ENCODE peak calls at places on chromosomes 2 and 18, in nine cellular contexts. X is body of pancreas, E is NB4, W is sigmoid colon, N is endothelial cell of umbilical vein, Y is adrenal gland, G is K562, T is spleen, M is HepG2. O is an unnamed sample.

GRCh38 chr2:197237720-197238370 is 72.7 kb downstream of the ANKRD44 start:
- DNase-seq in X (no peak), W (no peak), M (no peak), E (no peak), T (no peak), G (no peak), Y (no peak), N (no peak), O (no peak)

GRCh38 chr2:12534646-12535263 is 182.0 kb upstream of the TRIB2 start:
- DNase-seq in T (no peak), M (no peak), X (no peak), N (no peak), E (no peak), W (no peak), G (no peak), Y (no peak), O (no peak)

GRCh38 chr2:100948965-100949364 is 53.1 kb upstream of the RPL31 start:
- DNase-seq in E (no peak), M (no peak), N (no peak), W (no peak), G (no peak), T (no peak), Y (no peak), X (no peak), O (no peak)

GRCh38 chr2:128310094-128310716 is 8.5 kb downstream of the HS6ST1 start:
- DNase-seq in T (peak; percentile 78), W (no peak), N (no peak), M (no peak), Y (no peak), X (peak; percentile 10), E (no peak), G (no peak), O (no peak)

GRCh38 chr2:23617167-23617787 is 232.3 kb downstream of the KLHL29 start:
- DNase-seq in Y (no peak), X (peak; percentile 32), M (no peak), N (peak; percentile 56), G (peak; percentile 16), E (no peak), T (peak; percentile 43), W (peak; percentile 97), O (no peak)

GRCh38 chr18:12336887-12337286 is 28.8 kb downstream of the TUBB6 start:
- DNase-seq in Y (no peak), E (no peak), X (no peak), N (no peak), M (peak; percentile 86), T (no peak), W (no peak), G (peak; percentile 30), O (no peak)

GRCh38 chr2:83054751-83055150 is 1404.3 kb downstream of the SUCLG1 start:
- DNase-seq in G (no peak), W (no peak), X (no peak), T (no peak), N (peak; percentile 2), E (no peak), Y (no peak), M (no peak), O (no peak)

GRCh38 chr18:63241317-63241712 is 78.3 kb downstream of the BCL2 start:
- DNase-seq in T (no peak), M (no peak), E (no peak), W (no peak), G (no peak), N (no peak), X (no peak), Y (no peak), O (no peak)

GRCh38 chr18:75269140-75269676 is 58.6 kb downstream of the TSHZ1 start:
- DNase-seq in X (no peak), N (no peak), Y (no peak), G (no peak), W (no peak), E (peak; percentile 14), T (no peak), M (no peak), O (no peak)

GRCh38 chr18:60163622-60164021 is 209.0 kb downstream of the MC4R start:
- DNase-seq in M (no peak), W (no peak), T (no peak), Y (no peak), G (no peak), X (no peak), N (no peak), E (no peak), O (no peak)

GRCh38 chr2:25123682-25124081 is 44.7 kb downstream of the POMC start:
- DNase-seq in W (no peak), X (no peak), M (no peak), Y (no peak), E (no peak), N (no peak), G (no peak), T (peak; percentile 71), O (no peak)

GRCh38 chr2:118974103-118974911 is 32.3 kb downstream of the MARCO start:
- DNase-seq in G (no peak), E (peak; percentile 71), Y (no peak), N (no peak), M (no peak), X (no peak), T (no peak), W (no peak), O (no peak)

GRCh38 chr2:159713691-159714585 is 1.6 kb downstream of the MARCHF7 start:
- DNase-seq in T (no peak), W (no peak), G (peak; percentile 28), X (no peak), N (peak; percentile 56), M (peak; percentile 10), E (peak; percentile 30), Y (no peak), O (peak; percentile 53)

GRCh38 chr2:68889500-68889899 is 18.3 kb upstream of the BMP10 start:
- DNase-seq in E (no peak), T (no peak), Y (no peak), X (no peak), N (no peak), W (no peak), M (no peak), G (no peak), O (no peak)

GRCh38 chr2:3317871-3318270 is 59.7 kb downstream of the EIPR1 start:
- DNase-seq in M (no peak), E (no peak), N (no peak), W (peak; percentile 54), X (no peak), T (peak; percentile 40), G (no peak), Y (no peak), O (no peak)

GRCh38 chr2:72613931-72614330 is 211.9 kb downstream of the EXOC6B start:
- DNase-seq in E (no peak), N (no peak), M (no peak), W (no peak), G (no peak), Y (no peak), T (no peak), X (no peak), O (no peak)

GRCh38 chr2:164840930-164841718 is 499 bp downstream of the COBLL1 start:
- DNase-seq in E (peak; percentile 21), N (peak; percentile 83), M (peak; percentile 82), W (peak; percentile 85), Y (peak; percentile 74), X (peak; percentile 87), G (peak; percentile 47), T (peak; percentile 92), O (peak; percentile 90)
- TF ChIP-seq POLR2A in E (no peak), N (no peak), M (peak; percentile 58), W (no peak), Y (no peak), X (peak; percentile 84), G (no peak), T (no peak), O (peak; percentile 51)

GRCh38 chr2:204776781-204777559 is 231.7 kb downstream of the PARD3B start:
- DNase-seq in X (no peak), Y (no peak), G (no peak), T (no peak), W (no peak), N (no peak), E (no peak), M (no peak), O (no peak)
- TF ChIP-seq POLR2A in X (no peak), Y (no peak), G (no peak), T (no peak), W (no peak), N (no peak), E (no peak), M (no peak), O (no peak)

GRCh38 chr2:37648316-37649011 is 23.0 kb downstream of the CDC42EP3 start:
- DNase-seq in M (no peak), W (peak; percentile 82), E (peak; percentile 78), Y (peak; percentile 35), N (peak; percentile 80), X (peak; percentile 30), G (no peak), T (peak; percentile 90), O (no peak)

GRCh38 chr2:37647941-37648315 is 23.5 kb downstream of the CDC42EP3 start:
- DNase-seq in N (no peak), E (no peak), W (no peak), G (no peak), Y (no peak), X (no peak), T (no peak), M (no peak), O (no peak)

GRCh38 chr2:37650548-37651101 is 20.8 kb downstream of the CDC42EP3 start:
- DNase-seq in W (no peak), Y (no peak), G (no peak), T (no peak), E (no peak), M (no peak), X (no peak), N (no peak), O (no peak)

GRCh38 chr2:37652199-37652640 is 19.2 kb downstream of the CDC42EP3 start:
- DNase-seq in M (no peak), Y (no peak), E (no peak), W (no peak), N (peak; percentile 62), T (no peak), G (no peak), X (no peak), O (no peak)

DNA sequence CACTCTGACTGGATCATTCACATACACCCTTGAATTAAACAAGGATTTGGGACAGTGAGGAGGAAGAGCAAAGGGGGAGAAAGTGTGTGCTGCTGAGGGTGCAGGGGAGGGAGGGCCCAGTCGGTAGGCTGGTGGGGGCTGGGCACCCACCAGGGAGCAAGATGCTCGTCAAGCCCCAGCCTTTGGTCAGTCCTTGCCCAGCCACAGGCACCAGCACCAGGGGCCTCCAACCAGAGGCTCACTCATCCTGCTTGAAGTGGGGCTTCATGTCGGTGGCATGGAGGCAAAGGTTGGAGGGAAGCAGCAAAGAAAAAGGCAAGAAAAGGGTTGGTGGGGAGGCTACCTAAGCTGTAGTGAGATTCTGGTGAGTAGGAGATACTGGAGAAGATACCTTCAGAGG is 21.9 kb downstream of the CDC42EP3 start:
- DNase-seq in N (no peak), E (no peak), Y (no peak), T (no peak), G (no peak), M (no peak), X (no peak), W (no peak), O (no peak)
- TF ChIP-seq POLR2A in N (no peak), E (no peak), Y (no peak), T (no peak), G (no peak), M (no peak), X (no peak), W (no peak), O (no peak)

DNA sequence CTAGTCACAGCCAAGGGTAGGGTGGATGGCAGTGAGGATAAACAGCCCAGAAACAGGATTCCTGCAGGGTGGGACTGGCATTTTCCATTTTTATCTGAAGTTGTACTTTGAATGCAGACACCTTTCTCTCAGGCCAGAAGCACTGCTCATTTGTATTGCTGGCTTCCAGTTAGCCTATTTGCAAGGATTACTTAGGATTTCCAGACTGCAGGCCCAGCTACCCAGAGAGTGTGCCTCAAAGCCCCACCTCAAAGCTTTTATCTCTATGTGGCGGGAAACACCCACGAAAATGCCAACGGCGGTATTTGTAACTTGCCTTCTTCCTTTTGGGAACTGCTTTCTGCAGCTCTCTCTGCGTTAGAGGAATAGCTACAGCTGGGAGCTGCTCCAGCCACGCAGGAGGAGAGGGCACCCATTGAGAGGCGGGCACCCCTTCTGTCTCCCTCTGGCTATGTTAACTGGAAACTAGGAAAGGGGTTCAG is 144.8 kb downstream of the TGIF1 start:
- DNase-seq in X (no peak), T (no peak), W (no peak), M (peak; percentile 30), N (no peak), G (peak; percentile 62), Y (no peak), E (peak; percentile 15), O (peak; percentile 91)
- TF ChIP-seq POLR2A in X (no peak), T (no peak), W (no peak), M (peak; percentile 11), N (no peak), G (no peak), Y (no peak), E (no peak), O (peak; percentile 56)

O was measured in erythroblast.